ENCODE peak calls at places on chromosomes 16 and 17, in five cellular contexts. R is H1, D is H9, Z is mesenchymal stem cell, I is IMR-90. U is an unnamed sample.

GRCh38 chr16:80804451-80805383 is at the start of gene CDYL2:
- DNase-seq in R (peak), Z (no peak), I (peak), D (peak), U (peak)

GRCh38 chr17:9329251-9329921 is 246.2 kb downstream of the STX8 start:
- DNase-seq in R (peak), I (no peak), Z (no peak), D (no peak), U (no peak)

GRCh38 chr17:9938764-9939163 is 33.7 kb upstream of the RCVRN start:
- DNase-seq in Z (no peak), D (no peak), R (no peak), I (no peak), U (no peak)

GRCh38 chr17:59155439-59156177 is at the start of gene PRR11:
- DNase-seq in I (peak), Z (no peak), R (peak), D (peak), U (no peak)

GRCh38 chr17:7262192-7263070 is at the start of gene CLDN7:
- DNase-seq in Z (no peak), R (peak), I (no peak), D (peak), U (no peak)

GRCh38 chr17:39694593-39694992 is 5.3 kb upstream of the ERBB2 start:
- DNase-seq in Z (no peak), R (no peak), D (no peak), I (no peak), U (no peak)

GRCh38 chr17:56142325-56142724 is 10.9 kb upstream of the ANKFN1 start:
- DNase-seq in D (no peak), R (no peak), Z (peak), I (peak), U (no peak)

GRCh38 chr16:81447383-81448101 is 2.9 kb downstream of the CMIP start:
- DNase-seq in Z (no peak), R (no peak), I (no peak), D (no peak), U (no peak)

GRCh38 chr17:20063665-20064648 is 54.8 kb downstream of the SPECC1 start:
- DNase-seq in I (peak), R (no peak), Z (peak), D (peak), U (no peak)

GRCh38 chr17:64339516-64340475 is 50.9 kb downstream of the PECAM1 start:
- DNase-seq in Z (peak), R (no peak), I (no peak), D (no peak), U (no peak)

GRCh38 chr17:2250140-2251095 is 53.2 kb downstream of the SMG6 start:
- DNase-seq in I (peak), D (no peak), Z (no peak), R (no peak), U (no peak)

GRCh38 chr16:29729116-29729521 is 16.7 kb downstream of the C16orf54 start:
- DNase-seq in D (no peak), Z (peak), R (no peak), I (peak), U (peak)

GRCh38 chr16:12573300-12573699 is 230.4 kb downstream of the CPPED1 start:
- DNase-seq in R (no peak), D (no peak), I (no peak), Z (no peak), U (no peak)

GRCh38 chr16:69477546-69477945 is 53.1 kb downstream of the CYB5B start:
- DNase-seq in I (peak), D (no peak), Z (peak), R (no peak), U (no peak)

GRCh38 chr17:20010099-20010863 is 1.1 kb downstream of the SPECC1 start:
- DNase-seq in D (peak), Z (peak), I (peak), R (no peak), U (peak)

GRCh38 chr17:55510986-55511721 is at the start of gene SMIM36:
- DNase-seq in R (no peak), D (no peak), I (no peak), Z (no peak), U (no peak)

GRCh38 chr16:50021509-50021908 is 3.5 kb upstream of the CNEP1R1 start:
- DNase-seq in Z (no peak), D (peak), R (no peak), I (no peak), U (peak)

GRCh38 chr16:86994651-86995171 is 322.5 kb downstream of the C16orf95 start:
- DNase-seq in I (peak), Z (peak), R (no peak), D (no peak), U (no peak)

GRCh38 chr16:78705694-78706093 is 606.2 kb downstream of the WWOX start:
- DNase-seq in R (no peak), I (peak), D (no peak), Z (peak), U (no peak)

GRCh38 chr16:1745181-1745899 is 26.0 kb downstream of the NME3 start:
- DNase-seq in R (no peak), I (peak), D (no peak), Z (peak), U (no peak)

GRCh38 chr17:70100983-70101382 is 26.0 kb downstream of the KCNJ16 start:
- DNase-seq in R (no peak), D (no peak), Z (no peak), I (no peak), U (no peak)

GRCh38 chr17:49872776-49873377 is 25.0 kb upstream of the TAC4 start:
- DNase-seq in Z (no peak), R (no peak), I (no peak), D (peak), U (no peak)

GRCh38 chr16:4852221-4852872 is 5.1 kb downstream of the UBN1 start:
- DNase-seq in Z (peak), R (no peak), I (peak), D (no peak), U (no peak)

GRCh38 chr16:1119129-1119528 is 23.1 kb upstream of the C1QTNF8 start:
- DNase-seq in Z (no peak), I (no peak), R (no peak), D (no peak), U (no peak)

GRCh38 chr16:28063611-28064061 is at the start of gene GSG1L:
- DNase-seq in D (no peak), I (no peak), R (no peak), Z (no peak), U (no peak)

GRCh38 chr16:56477096-56477878 is 25.9 kb downstream of the OGFOD1 start:
- DNase-seq in Z (peak), R (no peak), D (no peak), I (peak), U (no peak)

GRCh38 chr17:4474093-4474492 is 24.6 kb upstream of the SPNS2 start:
- DNase-seq in D (no peak), I (no peak), R (no peak), Z (no peak), U (no peak)

GRCh38 chr16:35754391-35755369 is 2295.3 kb downstream of the TP53TG3F start:
- DNase-seq in I (no peak), D (no peak), Z (no peak), R (no peak), U (no peak)

GRCh38 chr17:10141436-10141835 is 57.0 kb downstream of the GAS7 start:
- DNase-seq in I (no peak), D (no peak), R (no peak), Z (no peak), U (no peak)

GRCh38 chr16:71311553-71312158 is 22.5 kb upstream of the CMTR2 start:
- DNase-seq in D (peak), R (peak), I (peak), Z (peak), U (peak)

GRCh38 chr17:17425005-17425404 is 51.8 kb upstream of the MED9 start:
- DNase-seq in D (peak), Z (no peak), R (no peak), I (no peak), U (no peak)

GRCh38 chr17:34226011-34226410 is 29.1 kb upstream of the CCL2 start:
- DNase-seq in R (no peak), I (peak), Z (no peak), D (no peak), U (no peak)

GRCh38 chr17:35089846-35090193 is 26.3 kb upstream of the RFFL start:
- DNase-seq in Z (peak), D (peak), I (peak), R (no peak), U (no peak)

GRCh38 chr16:81821422-81822128 is 42.5 kb downstream of the PLCG2 start:
- DNase-seq in R (no peak), Z (no peak), I (no peak), D (no peak), U (no peak)

GRCh38 chr16:3188925-3189825 is 1.2 kb downstream of the OR1F1 start:
- DNase-seq in Z (peak), R (peak), I (peak), D (peak), U (no peak)

GRCh38 chr17:43844241-43844640 is 2.7 kb upstream of the CD300LG start:
- DNase-seq in I (no peak), Z (no peak), R (no peak), D (no peak), U (no peak)

GRCh38 chr17:82390015-82390859 is 18.7 kb downstream of the UTS2R start:
- DNase-seq in I (no peak), R (no peak), D (no peak), Z (no peak), U (no peak)

GRCh38 chr16:76683051-76683450 is 405.9 kb downstream of the CNTNAP4 start:
- DNase-seq in R (no peak), I (no peak), D (peak), Z (no peak), U (no peak)
- H2BK15ac ChIP-seq in R (no peak), I (no peak), D (no peak), Z (no peak), U (no peak)

DNA sequence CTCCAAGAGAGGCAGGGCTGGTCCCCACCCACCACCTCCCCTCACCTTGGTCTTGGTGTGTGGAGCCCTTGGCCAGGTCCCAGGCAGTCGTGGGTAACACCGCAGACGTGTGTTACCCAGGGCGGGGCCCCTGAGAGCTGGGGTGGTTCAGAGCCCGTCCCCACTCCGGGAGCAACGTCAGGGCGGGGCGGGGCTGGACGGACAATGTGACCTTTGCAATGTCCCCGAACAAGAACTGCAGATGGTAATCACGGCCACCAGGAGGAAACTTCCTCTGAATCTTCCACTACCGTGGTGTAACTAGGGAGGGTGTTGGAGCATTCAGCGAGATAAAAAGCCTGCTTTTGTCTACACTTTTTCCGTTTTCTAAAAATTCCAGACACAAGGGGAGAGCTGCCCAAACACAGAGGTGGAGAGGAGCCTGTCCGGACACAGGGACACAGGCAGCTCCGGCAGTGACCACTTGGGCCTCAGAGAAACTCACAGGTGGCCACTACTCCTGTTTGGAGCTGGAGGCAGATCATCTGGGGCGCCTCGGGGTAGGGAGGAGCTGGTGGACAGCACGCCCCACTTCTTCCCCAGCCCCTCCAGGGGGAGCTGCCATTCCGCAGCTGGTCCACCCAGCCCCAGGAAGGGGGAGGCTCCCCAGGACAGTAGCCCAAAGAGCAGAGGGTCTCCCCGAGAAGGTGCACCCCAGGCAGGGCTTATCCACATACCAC is 14.2 kb upstream of the SLC38A10 start:
- DNase-seq in R (peak), I (peak), Z (peak), D (peak), U (peak)
- H2BK120ac ChIP-seq in R (no peak), I (peak), Z (peak), D (no peak), U (peak)

GRCh38 chr17:45146166-45146565 is 2.1 kb upstream of the HEXIM1 start:
- DNase-seq in D (no peak), I (no peak), R (no peak), Z (no peak), U (no peak)

GRCh38 chr17:45148183-45149036 is at the start of gene HEXIM1:
- DNase-seq in D (peak), I (peak), R (peak), Z (peak), U (peak)

GRCh38 chr17:45146616-45147101 is 1.6 kb upstream of the HEXIM1 start:
- DNase-seq in I (peak), Z (peak), R (no peak), D (peak), U (no peak)

GRCh38 chr17:45147581-45148182 is 593 bp upstream of the HEXIM1 start:
- DNase-seq in I (peak), D (peak), R (peak), Z (peak), U (peak)

GRCh38 chr17:45147102-45147580 is 1.1 kb upstream of the HEXIM1 start:
- DNase-seq in R (no peak), I (peak), Z (no peak), D (no peak), U (peak)
- H3K14ac ChIP-seq in R (no peak), I (peak), Z (peak), D (peak), U (peak)

DNA sequence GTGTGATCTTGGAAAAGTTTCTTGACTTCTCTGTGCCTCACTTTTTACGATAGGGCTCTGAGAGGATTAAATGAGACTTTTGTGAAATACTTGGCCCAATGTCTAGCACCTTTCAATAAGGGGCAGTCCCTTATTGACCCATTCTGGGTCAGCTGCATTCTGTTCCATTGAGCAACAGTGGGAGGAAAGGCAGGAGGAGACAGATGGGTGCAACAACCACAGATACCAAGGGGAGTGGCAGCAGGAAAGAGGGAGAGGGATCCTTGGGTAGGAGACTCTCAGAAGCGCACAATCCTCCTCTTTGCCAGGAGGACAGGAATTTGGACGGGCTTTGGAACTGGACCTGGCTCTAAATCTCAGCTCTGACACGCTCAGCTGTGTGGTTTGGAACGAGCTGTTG is 3.5 kb downstream of the PIPOX start:
- DNase-seq in D (no peak), I (no peak), Z (no peak), R (no peak), U (no peak)
- H2BK15ac ChIP-seq in D (no peak), I (no peak), Z (no peak), R (peak), U (no peak)

DNA sequence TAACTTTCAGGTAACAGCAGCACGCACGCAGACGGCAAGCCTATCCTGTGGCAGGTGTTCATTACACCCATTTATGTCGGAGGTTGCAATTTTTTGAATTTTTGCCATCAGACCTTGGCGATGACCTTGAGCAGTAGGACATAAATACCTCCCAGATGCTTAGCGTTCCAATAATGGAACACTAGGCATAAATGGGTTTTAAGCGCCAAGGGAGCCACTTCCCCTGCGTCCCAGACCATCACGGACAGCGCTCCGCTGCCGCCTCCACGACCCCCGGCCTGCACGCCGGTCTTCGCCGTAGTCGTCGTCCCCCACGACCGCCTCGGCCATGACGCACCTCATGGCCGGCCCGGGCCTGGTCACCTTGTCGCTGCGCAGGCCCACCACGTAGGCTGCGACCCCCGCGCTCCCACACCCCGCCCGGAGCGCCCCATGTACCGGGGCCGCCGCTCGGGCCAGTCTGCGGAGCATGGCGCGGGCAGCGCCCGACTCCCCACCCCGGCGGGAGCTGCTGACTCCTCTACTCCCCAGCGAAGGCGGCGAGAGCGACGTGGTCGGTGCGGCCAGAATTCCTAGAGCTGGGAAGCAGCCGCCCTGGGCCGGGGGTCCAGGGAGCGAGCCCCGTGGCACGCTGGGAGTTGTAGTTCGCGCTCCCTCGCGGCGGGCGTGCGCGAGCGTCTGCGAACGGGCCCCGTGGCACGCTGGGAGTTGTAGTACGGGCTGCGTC is 22.7 kb downstream of the TMEM235 start:
- DNase-seq in D (peak), I (peak), Z (peak), R (peak), U (peak)
- H2BK120ac ChIP-seq in D (no peak), I (peak), Z (peak), R (no peak), U (no peak)

GRCh38 chr16:11356573-11357331 is 11.5 kb downstream of the RMI2 start:
- DNase-seq in D (peak), R (peak), I (peak), Z (peak), U (peak)
- H3K14ac ChIP-seq in D (no peak), R (no peak), I (peak), Z (no peak), U (no peak)